ENCODE peak calls at places on chromosomes 3 and 15, in five cellular contexts. R, J, K, F and E are unnamed samples.

GRCh38 chr3:68866157-68866556 is 66.2 kb downstream of the TAFA4 start:
- DNase-seq in R (no peak), J (no peak), K (no peak), F (no peak), E (no peak)

GRCh38 chr3:30567139-30567753 is 39.2 kb upstream of the TGFBR2 start:
- DNase-seq in R (no peak), J (peak), K (no peak), F (no peak), E (no peak)

GRCh38 chr3:134846943-134847342 is 51.9 kb downstream of the EPHB1 start:
- DNase-seq in R (no peak), J (peak), K (no peak), F (no peak), E (no peak)

GRCh38 chr3:128794788-128795649 is 69.0 kb downstream of the RAB7A start:
- DNase-seq in R (peak), J (peak), K (no peak), F (peak), E (no peak)

GRCh38 chr3:63970596-63971468 is 52.5 kb downstream of the PSMD6 start:
- DNase-seq in R (no peak), J (peak), K (no peak), F (no peak), E (no peak)

GRCh38 chr3:124745092-124745491 is 14.8 kb downstream of the UMPS start:
- DNase-seq in R (no peak), J (no peak), K (no peak), F (no peak), E (no peak)

GRCh38 chr15:36251450-36251849 is 328.0 kb upstream of the CDIN1 start:
- DNase-seq in R (no peak), J (no peak), K (no peak), F (no peak), E (no peak)

GRCh38 chr3:17151598-17152373 is 267.0 kb downstream of the PLCL2 start:
- DNase-seq in R (no peak), J (no peak), K (no peak), F (peak), E (no peak)

GRCh38 chr15:78242128-78242527 is 7.8 kb upstream of the ACSBG1 start:
- DNase-seq in R (no peak), J (peak), K (no peak), F (no peak), E (no peak)

GRCh38 chr3:182618085-182618732 is 175.1 kb upstream of the ATP11B start:
- DNase-seq in R (no peak), J (peak), K (no peak), F (no peak), E (no peak)

GRCh38 chr15:85692873-85693272 is 101.9 kb downstream of the KLHL25 start:
- DNase-seq in R (no peak), J (no peak), K (no peak), F (no peak), E (no peak)

GRCh38 chr3:125059488-125060245 is 3.9 kb upstream of the HEG1 start:
- DNase-seq in R (no peak), J (no peak), K (no peak), F (no peak), E (no peak)

GRCh38 chr3:195407511-195408409 is 35.1 kb downstream of the ACAP2 start:
- DNase-seq in R (no peak), J (no peak), K (no peak), F (peak), E (no peak)

GRCh38 chr15:100765458-100766224 is 114.0 kb upstream of the ALDH1A3 start:
- DNase-seq in R (no peak), J (no peak), K (no peak), F (peak), E (no peak)

GRCh38 chr3:16081661-16082060 is 92.8 kb upstream of the GALNT15 start:
- DNase-seq in R (no peak), J (no peak), K (no peak), F (no peak), E (no peak)

GRCh38 chr3:113736548-113737089 is 9.4 kb downstream of the NAA50 start:
- DNase-seq in R (no peak), J (peak), K (no peak), F (peak), E (no peak)

GRCh38 chr15:75775296-75776074 is 62.8 kb upstream of the CSPG4 start:
- DNase-seq in R (no peak), J (peak), K (no peak), F (no peak), E (peak)

GRCh38 chr15:42111924-42112323 is 17.6 kb upstream of the PLA2G4D start:
- DNase-seq in R (no peak), J (no peak), K (no peak), F (no peak), E (no peak)

GRCh38 chr3:9703736-9704342 is at the start of gene CPNE9:
- DNase-seq in R (peak), J (no peak), K (no peak), F (peak), E (no peak)

GRCh38 chr3:10703875-10704274 is 112.2 kb upstream of the SLC6A11 start:
- DNase-seq in R (no peak), J (no peak), K (no peak), F (no peak), E (no peak)
- TF ChIP-seq CTCF in R (peak), J (peak), K (no peak), F (no peak), E (peak)

GRCh38 chr3:165256554-165256953 is 60.4 kb upstream of the SLITRK3 start:
- DNase-seq in R (no peak), J (no peak), K (no peak), F (no peak), E (no peak)

GRCh38 chr3:165259518-165260193 is 63.5 kb upstream of the SLITRK3 start:
- DNase-seq in R (no peak), J (no peak), K (no peak), F (no peak), E (no peak)

DNA sequence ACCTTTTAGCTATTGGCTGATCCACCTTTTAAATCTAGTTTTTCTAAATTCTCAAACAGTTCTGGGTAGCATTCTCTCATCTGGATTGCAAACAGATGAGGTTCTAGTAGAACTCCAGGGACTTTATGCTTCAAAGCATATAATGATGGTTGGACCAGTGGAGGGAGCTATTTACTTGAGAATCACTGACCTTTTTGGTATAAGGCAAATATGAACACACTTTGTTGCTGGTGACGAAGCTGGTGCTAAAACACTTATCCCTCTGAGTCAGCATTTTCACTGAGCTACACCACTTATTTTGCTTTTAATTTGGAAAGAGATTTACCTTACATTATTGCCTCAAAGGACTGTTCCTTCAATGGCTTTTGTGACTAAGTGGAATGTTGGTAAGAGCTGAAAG is 58.6 kb upstream of the SLITRK3 start:
- DNase-seq in R (no peak), J (peak), K (no peak), F (no peak), E (no peak)
- TF ChIP-seq CTCF in R (peak), J (peak), K (no peak), F (no peak), E (peak)

DNA sequence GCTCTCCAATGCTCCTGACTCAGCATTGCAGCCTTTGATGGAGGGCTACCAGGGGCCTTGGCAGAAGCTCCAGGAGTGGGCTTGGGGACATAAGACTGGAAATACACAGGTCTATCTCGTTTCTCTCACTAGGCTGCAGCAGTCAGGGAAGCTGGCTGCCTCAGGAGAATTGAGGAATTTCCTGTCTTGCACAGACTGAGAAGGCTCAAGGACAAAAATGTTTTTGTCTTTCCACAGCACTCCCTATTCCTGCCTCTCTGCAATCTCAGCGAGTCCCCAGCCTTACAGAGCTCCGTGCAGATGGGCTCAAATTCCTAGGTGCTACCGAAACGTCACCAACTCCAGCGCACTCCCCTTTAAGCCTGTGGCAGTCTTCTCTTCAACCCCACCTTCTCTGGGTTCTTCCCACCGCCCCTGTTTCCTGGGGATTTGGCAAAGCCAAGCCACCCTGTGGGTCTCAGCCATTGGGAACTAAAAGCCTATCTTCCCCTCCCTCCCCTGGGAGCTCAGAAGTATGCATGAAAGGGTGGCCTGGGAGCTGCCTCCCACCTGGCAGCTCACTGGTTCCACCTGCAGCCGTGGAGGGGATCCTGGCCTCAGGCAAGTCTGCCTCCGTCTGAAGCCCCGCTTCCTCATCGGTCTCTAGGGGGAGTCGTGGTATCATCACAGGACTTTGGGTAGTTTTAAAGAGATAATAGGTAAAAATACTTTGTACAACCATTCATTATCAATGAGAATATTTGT is 322.6 kb upstream of the FRG2C start:
- DNase-seq in R (no peak), J (no peak), K (no peak), F (no peak), E (no peak)
- TF ChIP-seq CTCF in R (peak), J (peak), K (no peak), F (no peak), E (no peak)

DNA sequence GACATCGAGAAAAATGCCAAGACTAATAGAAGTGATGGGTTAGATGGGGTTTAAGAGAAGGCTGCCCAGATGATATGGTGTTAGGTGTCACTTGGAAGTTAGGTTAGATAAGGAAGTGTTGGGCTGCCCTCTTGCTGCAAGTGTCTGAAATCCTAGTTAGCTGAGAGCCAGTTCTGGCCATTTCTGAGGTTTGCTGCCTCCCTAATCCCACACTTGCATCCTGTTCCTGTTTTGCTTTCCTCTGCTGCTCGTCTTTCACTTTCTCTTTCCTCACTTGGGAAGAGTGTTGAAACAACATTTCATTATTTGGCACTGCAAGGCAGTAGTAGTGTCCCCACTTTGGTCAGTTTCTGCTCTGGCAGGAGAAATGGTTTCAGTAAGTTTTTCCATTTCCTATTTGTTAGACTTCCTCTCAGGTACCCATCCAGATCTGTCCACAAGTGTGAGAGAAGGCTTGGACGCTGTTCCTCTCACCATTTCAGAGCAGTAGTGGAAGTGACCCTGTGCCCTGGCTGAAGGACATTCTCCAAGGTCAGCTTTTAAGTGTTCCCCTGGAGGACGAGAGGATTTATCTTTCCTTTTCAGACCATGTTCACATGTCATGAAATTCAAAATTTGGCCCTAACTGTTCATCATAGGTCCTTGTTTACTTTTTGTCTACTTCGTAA is 93.3 kb downstream of the ADAMTSL3 start:
- DNase-seq in R (no peak), J (peak), K (no peak), F (no peak), E (no peak)
- TF ChIP-seq CTCF in R (no peak), J (peak), K (peak), F (no peak), E (no peak)